ENCODE peak calls at places on chromosomes 12 and 14, in nine cellular contexts. G is aorta, H is GDM1, Y is EL, U is kidney epithelial cell, C is SK-N-SH, S is endothelial cell, X is WERI-Rb-1, O is putamen. P is an unnamed sample.

GRCh38 chr14:34078117-34078743 is 127.4 kb upstream of the EGLN3 start:
- DNase-seq in U (no peak), G (no peak), O (no peak), Y (no peak), H (peak; percentile 90), C (no peak), S (no peak), X (no peak), P (peak; percentile 54)

GRCh38 chr12:2013527-2014223 is 9.4 kb upstream of the DCP1B start:
- DNase-seq in S (no peak), X (no peak), O (peak; percentile 42), C (peak; percentile 69), Y (no peak), G (no peak), H (no peak), U (no peak), P (no peak)

GRCh38 chr12:19846561-19846960 is 407.3 kb downstream of the AEBP2 start:
- DNase-seq in O (peak; percentile 71), H (no peak), X (no peak), G (no peak), U (peak; percentile 62), Y (peak; percentile 69), C (no peak), S (no peak), P (peak; percentile 68)

GRCh38 chr14:33475623-33476022 is 475.3 kb downstream of the EGLN3 start:
- DNase-seq in O (peak; percentile 73), H (peak; percentile 17), U (peak; percentile 14), Y (peak; percentile 69), G (no peak), C (peak; percentile 56), S (peak; percentile 83), X (peak; percentile 57), P (peak; percentile 79)

GRCh38 chr14:75204106-75204505 is 27.7 kb upstream of the TMED10 start:
- DNase-seq in G (no peak), U (no peak), Y (no peak), S (no peak), H (no peak), X (no peak), O (no peak), C (no peak), P (peak; percentile 42)

GRCh38 chr12:79326663-79327062 is 364.1 kb downstream of the PAWR start:
- DNase-seq in H (no peak), S (no peak), C (no peak), X (no peak), O (no peak), G (no peak), Y (no peak), U (no peak), P (no peak)

GRCh38 chr12:86513206-86513605 is 257.0 kb upstream of the MGAT4C start:
- DNase-seq in S (no peak), C (no peak), U (no peak), Y (no peak), O (no peak), H (no peak), X (no peak), G (no peak), P (no peak)

GRCh38 chr14:106509176-106509575 is 982.8 kb downstream of the TMEM121 start:
- DNase-seq in H (no peak), X (no peak), C (no peak), U (no peak), Y (no peak), S (no peak), G (no peak), O (no peak), P (no peak)

GRCh38 chr12:6215120-6215807 is 15.1 kb downstream of the CD9 start:
- DNase-seq in S (no peak), O (no peak), H (no peak), G (no peak), X (no peak), Y (no peak), C (no peak), U (no peak), P (no peak)

GRCh38 chr14:28609228-28609828 is 157.3 kb upstream of the FOXG1 start:
- DNase-seq in U (peak; percentile 4), O (peak; percentile 90), H (peak; percentile 16), C (peak; percentile 25), G (no peak), X (peak; percentile 57), Y (peak; percentile 9), S (peak; percentile 75), P (peak; percentile 88)

GRCh38 chr12:79121486-79121885 is 256.9 kb downstream of the SYT1 start:
- DNase-seq in S (peak; percentile 13), O (no peak), G (no peak), Y (peak; percentile 3), X (peak; percentile 8), U (no peak), H (no peak), C (peak; percentile 19), P (peak; percentile 11)

GRCh38 chr14:29222671-29223268 is 456.2 kb downstream of the FOXG1 start:
- DNase-seq in G (no peak), S (peak; percentile 18), X (peak; percentile 46), U (no peak), Y (peak; percentile 64), H (no peak), C (peak; percentile 0), O (no peak), P (peak; percentile 77)

GRCh38 chr12:49750027-49750977 is 8.9 kb downstream of the TMBIM6 start:
- DNase-seq in X (no peak), H (no peak), O (no peak), U (peak; percentile 45), G (no peak), C (no peak), S (no peak), Y (peak; percentile 70), P (peak; percentile 17)

GRCh38 chr12:119772431-119772830 is 104.5 kb downstream of the PRKAB1 start:
- DNase-seq in Y (peak; percentile 51), X (no peak), G (no peak), H (no peak), S (no peak), U (no peak), C (no peak), O (no peak), P (no peak)

GRCh38 chr14:68689426-68689825 is 103.4 kb downstream of the ZFP36L1 start:
- DNase-seq in U (no peak), C (no peak), S (no peak), Y (no peak), H (no peak), O (no peak), G (no peak), X (no peak), P (no peak)

GRCh38 chr12:114679452-114679875 is 4.5 kb downstream of the TBX3 start:
- DNase-seq in C (no peak), U (no peak), G (no peak), Y (peak; percentile 75), X (no peak), H (no peak), O (no peak), S (no peak), P (no peak)

GRCh38 chr14:99055019-99055418 is 217.0 kb downstream of the BCL11B start:
- DNase-seq in C (no peak), U (peak; percentile 26), Y (no peak), S (no peak), O (no peak), H (no peak), X (no peak), G (no peak), P (peak; percentile 37)

GRCh38 chr14:61140872-61141271 is 140.3 kb downstream of the TMEM30B start:
- DNase-seq in O (no peak), H (no peak), C (no peak), G (no peak), Y (peak; percentile 62), U (peak; percentile 49), X (no peak), S (no peak), P (peak; percentile 76)

GRCh38 chr12:2264622-2265306 is 212.0 kb downstream of the CACNA1C start:
- DNase-seq in S (no peak), O (no peak), X (no peak), Y (peak; percentile 99), C (no peak), H (no peak), G (no peak), U (peak; percentile 58), P (peak; percentile 82)

GRCh38 chr14:53663709-53664108 is 292.9 kb downstream of the BMP4 start:
- DNase-seq in S (peak; percentile 29), H (no peak), X (no peak), C (no peak), O (no peak), U (no peak), G (no peak), Y (peak; percentile 52), P (peak; percentile 45)

GRCh38 chr12:26623136-26623535 is 209.9 kb downstream of the ITPR2 start:
- DNase-seq in S (no peak), U (no peak), H (no peak), X (no peak), G (no peak), Y (no peak), O (no peak), C (no peak), P (no peak)

GRCh38 chr12:65778268-65779090 is 45.8 kb upstream of the HMGA2 start:
- DNase-seq in G (no peak), U (peak; percentile 21), C (no peak), O (no peak), S (no peak), Y (peak; percentile 64), H (no peak), X (no peak), P (no peak)

GRCh38 chr14:105878125-105878524 is 351.7 kb downstream of the TMEM121 start:
- DNase-seq in Y (no peak), S (no peak), U (no peak), X (peak; percentile 4), G (peak; percentile 64), H (no peak), O (no peak), C (no peak), P (no peak)

GRCh38 chr12:19844224-19844623 is 404.9 kb downstream of the AEBP2 start:
- DNase-seq in X (no peak), C (no peak), O (no peak), S (no peak), G (no peak), H (no peak), Y (no peak), U (no peak), P (no peak)

GRCh38 chr12:48183876-48184548 is 568 bp downstream of the CCDC184 start:
- DNase-seq in U (no peak), Y (no peak), S (peak; percentile 15), G (no peak), X (no peak), O (no peak), C (peak; percentile 81), H (no peak), P (peak; percentile 11)

P was measured in astrocyte of the hippocampus.